ENCODE peak calls at places on chromosomes 7 and 10, in ten cellular contexts. J, N, T, O, B, V, I, D, E and X are unnamed samples. For H3K9me3, the result is how much of the 10 kb centered on the place peaks cover.

GRCh38 chr10:66472156-66472555 is 453.7 kb upstream of the LRRTM3 start:
- DNase-seq in J (no peak), N (no peak), T (no peak), O (no peak), B (no peak), V (no peak), I (no peak), D (no peak), E (no peak), X (no peak)

GRCh38 chr10:128087884-128088695 is 38.1 kb downstream of the MKI67 start:
- DNase-seq in J (no peak), N (no peak), T (no peak), O (no peak), B (no peak), V (peak), I (no peak), D (no peak), E (no peak), X (no peak)

GRCh38 chr10:82399850-82400249 is 524.9 kb downstream of the NRG3 start:
- DNase-seq in J (no peak), N (no peak), T (no peak), O (no peak), B (no peak), V (no peak), I (no peak), D (no peak), E (no peak), X (no peak)

GRCh38 chr7:6106140-6106904 is 75.1 kb downstream of the ANKRD61 start:
- DNase-seq in J (peak), N (no peak), T (peak), O (peak), B (no peak), V (peak), I (peak), D (peak), E (peak), X (no peak)

GRCh38 chr7:5450549-5451327 is 27.1 kb upstream of the TNRC18 start:
- DNase-seq in J (no peak), N (peak), T (peak), O (peak), B (peak), V (peak), I (peak), D (peak), E (no peak), X (peak)

GRCh38 chr7:27247000-27247399 is 4.4 kb downstream of the EVX1 start:
- DNase-seq in J (no peak), N (no peak), T (peak), O (no peak), B (no peak), V (no peak), I (no peak), D (no peak), E (no peak), X (no peak)

GRCh38 chr7:7969306-7970112 is 913 bp downstream of the GLCCI1 start:
- DNase-seq in J (peak), N (peak), T (peak), O (peak), B (peak), V (peak), I (peak), D (peak), E (peak), X (peak)

GRCh38 chr7:3910041-3910440 is 609.0 kb downstream of the SDK1 start:
- DNase-seq in J (no peak), N (no peak), T (no peak), O (no peak), B (no peak), V (no peak), I (no peak), D (no peak), E (no peak), X (no peak)

GRCh38 chr10:120392245-120392644 is 64.8 kb upstream of the PLPP4 start:
- DNase-seq in J (no peak), N (no peak), T (no peak), O (no peak), B (no peak), V (no peak), I (no peak), D (peak), E (no peak), X (no peak)

GRCh38 chr10:123554656-123555055 is 111.5 kb upstream of the GPR26 start:
- DNase-seq in J (no peak), N (no peak), T (no peak), O (no peak), B (no peak), V (no peak), I (no peak), D (no peak), E (no peak), X (no peak)

GRCh38 chr7:159115601-159116501 is 28.8 kb downstream of the VIPR2 start:
- DNase-seq in J (no peak), N (no peak), T (peak), O (no peak), B (no peak), V (no peak), I (peak), D (no peak), E (no peak), X (no peak)

GRCh38 chr7:123580406-123581161 is 21.0 kb upstream of the ASB15 start:
- DNase-seq in J (no peak), N (no peak), T (no peak), O (peak), B (peak), V (peak), I (no peak), D (no peak), E (no peak), X (no peak)

GRCh38 chr10:78416031-78416800 is 382.6 kb downstream of the RPS24 start:
- DNase-seq in J (no peak), N (no peak), T (no peak), O (peak), B (no peak), V (peak), I (peak), D (no peak), E (no peak), X (no peak)

GRCh38 chr7:28409716-28410627 is 2.3 kb upstream of the CREB5 start:
- DNase-seq in J (no peak), N (peak), T (peak), O (peak), B (peak), V (peak), I (peak), D (peak), E (no peak), X (no peak)

GRCh38 chr7:55060690-55061414 is 42.0 kb downstream of the EGFR start:
- DNase-seq in J (no peak), N (no peak), T (no peak), O (peak), B (no peak), V (no peak), I (no peak), D (no peak), E (no peak), X (no peak)

GRCh38 chr10:122310311-122311050 is 39.4 kb downstream of the BTBD16 start:
- DNase-seq in J (no peak), N (no peak), T (no peak), O (no peak), B (peak), V (peak), I (no peak), D (peak), E (no peak), X (no peak)

GRCh38 chr7:46982928-46983327 is 599.0 kb downstream of the TNS3 start:
- DNase-seq in J (no peak), N (no peak), T (no peak), O (no peak), B (no peak), V (no peak), I (no peak), D (no peak), E (no peak), X (no peak)

GRCh38 chr10:81575007-81575406 is 300.0 kb upstream of the NRG3 start:
- DNase-seq in J (no peak), N (no peak), T (no peak), O (no peak), B (no peak), V (no peak), I (no peak), D (no peak), E (no peak), X (no peak)

GRCh38 chr7:92836489-92837213 is at the start of gene CDK6:
- DNase-seq in J (peak), N (peak), T (peak), O (peak), B (peak), V (peak), I (peak), D (peak), E (peak), X (peak)

GRCh38 chr7:73995330-73995729 is 32.6 kb upstream of the ELN start:
- DNase-seq in J (no peak), N (peak), T (no peak), O (peak), B (peak), V (peak), I (no peak), D (no peak), E (no peak), X (no peak)

GRCh38 chr7:68247566-68247965 is 1250.9 kb downstream of the TYW1 start:
- DNase-seq in J (no peak), N (no peak), T (no peak), O (no peak), B (no peak), V (no peak), I (no peak), D (no peak), E (no peak), X (no peak)

GRCh38 chr10:29630205-29631048 is 4.3 kb downstream of the SVIL start:
- DNase-seq in J (no peak), N (no peak), T (no peak), O (no peak), B (no peak), V (peak), I (no peak), D (no peak), E (no peak), X (no peak)

GRCh38 chr7:68752485-68752884 is 845.8 kb upstream of the AUTS2 start:
- DNase-seq in J (no peak), N (peak), T (no peak), O (no peak), B (no peak), V (no peak), I (no peak), D (no peak), E (no peak), X (no peak)

GRCh38 chr7:28658392-28658791 is 246.1 kb downstream of the CREB5 start:
- DNase-seq in J (no peak), N (no peak), T (no peak), O (no peak), B (no peak), V (no peak), I (no peak), D (no peak), E (no peak), X (no peak)

GRCh38 chr10:6151087-6151977 is 51.4 kb upstream of the PFKFB3 start:
- DNase-seq in J (peak), N (peak), T (peak), O (peak), B (peak), V (no peak), I (no peak), D (peak), E (peak), X (peak)

GRCh38 chr7:129780257-129781127 is 169.0 kb downstream of the NRF1 start:
- DNase-seq in J (peak), N (no peak), T (peak), O (no peak), B (peak), V (peak), I (no peak), D (peak), E (peak), X (peak)

GRCh38 chr7:116197355-116197754 is 13.0 kb upstream of the TES start:
- DNase-seq in J (no peak), N (no peak), T (no peak), O (no peak), B (peak), V (no peak), I (no peak), D (no peak), E (no peak), X (no peak)

GRCh38 chr7:87797798-87798403 is 78.3 kb downstream of the SLC25A40 start:
- DNase-seq in J (peak), N (no peak), T (no peak), O (peak), B (peak), V (peak), I (no peak), D (no peak), E (peak), X (no peak)

GRCh38 chr7:142303650-142304049 is 45.8 kb upstream of the PRSS58 start:
- DNase-seq in J (peak), N (no peak), T (no peak), O (no peak), B (peak), V (peak), I (no peak), D (no peak), E (no peak), X (no peak)

GRCh38 chr10:88728107-88728763 is 22.2 kb downstream of the LIPK start:
- DNase-seq in J (no peak), N (no peak), T (peak), O (no peak), B (peak), V (no peak), I (peak), D (peak), E (no peak), X (peak)

GRCh38 chr7:47180268-47180826 is 401.6 kb downstream of the TNS3 start:
- DNase-seq in J (no peak), N (peak), T (no peak), O (peak), B (peak), V (peak), I (no peak), D (peak), E (no peak), X (no peak)

GRCh38 chr10:95354130-95354529 is 63.3 kb upstream of the PDLIM1 start:
- DNase-seq in J (no peak), N (no peak), T (no peak), O (no peak), B (no peak), V (no peak), I (no peak), D (no peak), E (no peak), X (no peak)

GRCh38 chr10:117542706-117543244 is at the start of gene EMX2:
- DNase-seq in J (no peak), N (no peak), T (no peak), O (no peak), B (no peak), V (no peak), I (no peak), D (no peak), E (no peak), X (no peak)

GRCh38 chr10:95741807-95742528 is 14.0 kb upstream of the ENTPD1 start:
- DNase-seq in J (no peak), N (peak), T (no peak), O (peak), B (peak), V (no peak), I (no peak), D (peak), E (no peak), X (no peak)

GRCh38 chr10:82278401-82279182 is 403.6 kb downstream of the NRG3 start:
- DNase-seq in J (no peak), N (no peak), T (no peak), O (no peak), B (no peak), V (no peak), I (no peak), D (peak), E (no peak), X (no peak)

GRCh38 chr7:47477191-47478016 is 104.5 kb downstream of the TNS3 start:
- DNase-seq in J (no peak), N (no peak), T (no peak), O (no peak), B (no peak), V (no peak), I (no peak), D (no peak), E (no peak), X (no peak)

GRCh38 chr7:155896531-155897263 is 84.4 kb upstream of the SHH start:
- DNase-seq in J (no peak), N (no peak), T (no peak), O (no peak), B (no peak), V (peak), I (peak), D (no peak), E (no peak), X (no peak)
- H3K9me3 ChIP-seq in J (under half), N (under half), T (under half), O (under half), B (under half), V (under half), I (under half), D (under half), E (under half), X (under half)

GRCh38 chr10:21889477-21890275 is 113.9 kb downstream of the DNAJC1 start:
- DNase-seq in J (no peak), N (no peak), T (no peak), O (no peak), B (no peak), V (no peak), I (no peak), D (no peak), E (no peak), X (no peak)

GRCh38 chr10:21891439-21891838 is 112.1 kb downstream of the DNAJC1 start:
- DNase-seq in J (peak), N (no peak), T (no peak), O (no peak), B (no peak), V (no peak), I (no peak), D (no peak), E (no peak), X (no peak)

GRCh38 chr10:21885940-21886339 is 117.6 kb downstream of the DNAJC1 start:
- DNase-seq in J (no peak), N (no peak), T (no peak), O (no peak), B (no peak), V (no peak), I (no peak), D (no peak), E (no peak), X (no peak)

GRCh38 chr10:21894648-21895342 is 108.7 kb downstream of the DNAJC1 start:
- DNase-seq in J (no peak), N (no peak), T (no peak), O (no peak), B (no peak), V (no peak), I (no peak), D (no peak), E (no peak), X (no peak)

DNA sequence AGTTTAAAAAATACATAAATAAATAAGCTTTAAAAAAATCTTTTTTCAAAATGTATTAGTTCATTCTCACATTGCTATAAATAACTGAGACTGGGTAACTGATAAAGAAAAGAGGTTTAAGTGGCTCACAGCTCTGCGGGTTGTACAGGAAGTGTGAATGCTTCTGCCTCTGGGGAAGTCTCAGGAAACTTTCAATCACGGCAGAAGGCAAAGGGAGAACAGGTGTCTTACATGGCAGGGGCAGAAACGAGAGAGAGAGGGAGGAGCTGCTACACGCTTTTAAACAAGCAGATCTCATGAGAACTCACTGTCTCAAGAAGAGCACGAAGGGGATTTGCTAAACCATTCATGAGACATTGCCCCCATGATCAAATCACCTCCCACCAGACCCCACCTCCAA is 114.6 kb downstream of the DNAJC1 start:
- DNase-seq in J (no peak), N (no peak), T (no peak), O (no peak), B (no peak), V (no peak), I (no peak), D (peak), E (no peak), X (no peak)
- H3K9me3 ChIP-seq in J (under half), N (under half), T (under half), O (under half), B (under half), V (under half), I (under half), D (under half), E (under half), X (under half)

GRCh38 chr7:157485361-157485831 is 148.6 kb downstream of the DNAJB6 start:
- DNase-seq in J (no peak), N (no peak), T (peak), O (no peak), B (no peak), V (no peak), I (peak), D (no peak), E (no peak), X (no peak)

GRCh38 chr7:157487046-157487770 is 150.4 kb downstream of the DNAJB6 start:
- DNase-seq in J (no peak), N (no peak), T (no peak), O (no peak), B (no peak), V (no peak), I (peak), D (no peak), E (no peak), X (no peak)

GRCh38 chr7:157483971-157484410 is 147.2 kb downstream of the DNAJB6 start:
- DNase-seq in J (no peak), N (peak), T (no peak), O (no peak), B (no peak), V (no peak), I (peak), D (no peak), E (no peak), X (no peak)

GRCh38 chr7:157484411-157485081 is 147.7 kb downstream of the DNAJB6 start:
- DNase-seq in J (no peak), N (peak), T (no peak), O (no peak), B (no peak), V (no peak), I (peak), D (no peak), E (no peak), X (no peak)

GRCh38 chr7:157485961-157486510 is 149.2 kb downstream of the DNAJB6 start:
- DNase-seq in J (no peak), N (no peak), T (no peak), O (no peak), B (no peak), V (no peak), I (peak), D (no peak), E (no peak), X (no peak)
- H3K9me3 ChIP-seq in J (under half), N (under half), T (under half), O (under half), B (under half), V (under half), I (under half), D (under half), E (under half), X (under half)

GRCh38 chr10:1563028-1563427 is 174.3 kb downstream of the ADARB2 start:
- DNase-seq in J (no peak), N (no peak), T (no peak), O (no peak), B (no peak), V (no peak), I (no peak), D (no peak), E (no peak), X (no peak)
- H3K9me3 ChIP-seq in J (under half), N (under half), T (under half), O (under half), B (under half), V (under half), I (under half), D (under half), E (under half), X (under half)